ENCODE peak calls at places on chromosomes 2 and 18, in five cellular contexts. P is NCI-H2081, V is B cell, K is psoas muscle, C is HT1080. S is an unnamed sample.

GRCh38 chr18:36360256-36360909 is 62.9 kb downstream of the FHOD3 start:
- DNase-seq in P (no peak), V (no peak), K (no peak), C (no peak), S (no peak)

GRCh38 chr2:227880460-227880859 is 9.0 kb downstream of the DAW1 start:
- DNase-seq in V (no peak), K (no peak), P (no peak), C (no peak), S (no peak)

GRCh38 chr2:180707175-180707866 is 273.1 kb upstream of the UBE2E3 start:
- DNase-seq in P (no peak), C (no peak), K (no peak), V (no peak), S (no peak)

GRCh38 chr2:134469516-134470115 is 215.7 kb downstream of the MGAT5 start:
- DNase-seq in P (no peak), C (no peak), K (no peak), V (no peak), S (no peak)

GRCh38 chr2:56801770-56802169 is 618.0 kb downstream of the CCDC85A start:
- DNase-seq in P (no peak), C (no peak), V (no peak), K (no peak), S (no peak)

GRCh38 chr2:32039447-32040219 is at the start of gene DPY30:
- DNase-seq in P (peak; percentile 95), C (peak; percentile 91), K (peak; percentile 93), V (peak; percentile 88), S (peak; percentile 89)

GRCh38 chr2:237932731-237933131 is 34.1 kb upstream of the UBE2F start:
- DNase-seq in V (no peak), K (no peak), C (no peak), P (no peak), S (no peak)

GRCh38 chr18:79302120-79302519 is 93.6 kb upstream of the NFATC1 start:
- DNase-seq in C (no peak), K (no peak), P (no peak), V (no peak), S (no peak)

GRCh38 chr2:39667142-39667880 is 1.6 kb downstream of the TMEM178A start:
- DNase-seq in P (no peak), V (no peak), C (no peak), K (no peak), S (no peak)

GRCh38 chr2:61510674-61511671 is 27.2 kb downstream of the XPO1 start:
- DNase-seq in K (no peak), C (no peak), V (no peak), P (no peak), S (no peak)

GRCh38 chr18:3447035-3447894 is 2.7 kb upstream of the TGIF1 start:
- DNase-seq in C (peak; percentile 50), K (peak; percentile 30), V (no peak), P (peak; percentile 36), S (no peak)

S was measured in hippocampal formation.